ENCODE peak calls at places on chromosomes 5 and 9, in six cellular contexts. One of them, this sample, is unnamed.

GRCh38 chr9:136901516-136902258 is 15.4 kb downstream of the TRAF2 start:
- DNase-seq in HepG2: peak; percentile 88
- DNase-seq in GM12878: peak; percentile 83
- DNase-seq in K562: peak; percentile 35
- DNase-seq in endothelial cell of umbilical vein: peak; percentile 30
- DNase-seq in A549: peak; percentile 92
- DNase-seq in this sample: no peak

GRCh38 chr5:134103998-134104612 is 10.4 kb upstream of the TCF7 start:
- DNase-seq in HepG2: no peak
- DNase-seq in endothelial cell of umbilical vein: no peak
- DNase-seq in GM12878: no peak
- DNase-seq in A549: no peak
- DNase-seq in K562: no peak
- DNase-seq in this sample: no peak

GRCh38 chr9:91496351-91496750 is 72.7 kb upstream of the NFIL3 start:
- DNase-seq in K562: no peak
- DNase-seq in endothelial cell of umbilical vein: no peak
- DNase-seq in A549: no peak
- DNase-seq in GM12878: no peak
- DNase-seq in HepG2: no peak
- DNase-seq in this sample: no peak

GRCh38 chr9:32579706-32580331 is 6.9 kb upstream of the NDUFB6 start:
- DNase-seq in endothelial cell of umbilical vein: peak; percentile 67
- DNase-seq in A549: peak; percentile 59
- DNase-seq in GM12878: no peak
- DNase-seq in K562: peak; percentile 40
- DNase-seq in HepG2: peak; percentile 38
- DNase-seq in this sample: peak; percentile 79

GRCh38 chr9:87792831-87793288 is 66.9 kb downstream of the CTSL start:
- DNase-seq in GM12878: peak; percentile 36
- DNase-seq in HepG2: peak; percentile 46
- DNase-seq in A549: peak; percentile 95
- DNase-seq in K562: peak; percentile 79
- DNase-seq in endothelial cell of umbilical vein: peak; percentile 56
- DNase-seq in this sample: peak; percentile 97

GRCh38 chr5:81800797-81801196 is 49.9 kb upstream of the SSBP2 start:
- DNase-seq in HepG2: no peak
- DNase-seq in K562: no peak
- DNase-seq in GM12878: no peak
- DNase-seq in A549: no peak
- DNase-seq in endothelial cell of umbilical vein: no peak
- DNase-seq in this sample: no peak

GRCh38 chr9:108609227-108609894 is 246.4 kb downstream of the ACTL7B start:
- DNase-seq in K562: no peak
- DNase-seq in HepG2: no peak
- DNase-seq in GM12878: no peak
- DNase-seq in A549: no peak
- DNase-seq in endothelial cell of umbilical vein: no peak
- DNase-seq in this sample: no peak

GRCh38 chr9:17793713-17794622 is 215.1 kb downstream of the SH3GL2 start:
- DNase-seq in A549: peak; percentile 66
- DNase-seq in GM12878: no peak
- DNase-seq in K562: no peak
- DNase-seq in endothelial cell of umbilical vein: no peak
- DNase-seq in HepG2: peak; percentile 27
- DNase-seq in this sample: peak; percentile 40

GRCh38 chr5:84191296-84191695 is 193.4 kb downstream of the EDIL3 start:
- DNase-seq in GM12878: no peak
- DNase-seq in A549: no peak
- DNase-seq in K562: no peak
- DNase-seq in HepG2: no peak
- DNase-seq in endothelial cell of umbilical vein: no peak
- DNase-seq in this sample: no peak

GRCh38 chr9:93501406-93501805 is 48.0 kb upstream of the FAM120AOS start:
- DNase-seq in HepG2: no peak
- DNase-seq in GM12878: no peak
- DNase-seq in endothelial cell of umbilical vein: peak; percentile 58
- DNase-seq in A549: no peak
- DNase-seq in K562: no peak
- DNase-seq in this sample: no peak

GRCh38 chr9:83379045-83379444 is 159.2 kb downstream of the FRMD3 start:
- DNase-seq in A549: no peak
- DNase-seq in endothelial cell of umbilical vein: no peak
- DNase-seq in GM12878: no peak
- DNase-seq in K562: no peak
- DNase-seq in HepG2: no peak
- DNase-seq in this sample: no peak

GRCh38 chr5:78803386-78803785 is 154.8 kb upstream of the LHFPL2 start:
- DNase-seq in K562: no peak
- DNase-seq in A549: no peak
- DNase-seq in GM12878: no peak
- DNase-seq in endothelial cell of umbilical vein: no peak
- DNase-seq in HepG2: no peak
- DNase-seq in this sample: no peak

GRCh38 chr5:133925866-133926488 is 42.4 kb downstream of the C5orf15 start:
- DNase-seq in endothelial cell of umbilical vein: no peak
- DNase-seq in GM12878: no peak
- DNase-seq in A549: no peak
- DNase-seq in K562: no peak
- DNase-seq in HepG2: no peak
- DNase-seq in this sample: peak; percentile 14

GRCh38 chr5:135437796-135438560 is 9.2 kb downstream of the DCANP1 start:
- DNase-seq in K562: no peak
- DNase-seq in A549: no peak
- DNase-seq in GM12878: no peak
- DNase-seq in endothelial cell of umbilical vein: no peak
- DNase-seq in HepG2: peak; percentile 34
- DNase-seq in this sample: no peak

GRCh38 chr5:95080026-95080425 is 204.9 kb downstream of the MCTP1 start:
- DNase-seq in endothelial cell of umbilical vein: no peak
- DNase-seq in GM12878: no peak
- DNase-seq in HepG2: no peak
- DNase-seq in A549: no peak
- DNase-seq in K562: no peak
- DNase-seq in this sample: no peak

GRCh38 chr5:14144586-14145355 is 1.6 kb downstream of the TRIO start:
- DNase-seq in K562: peak; percentile 23
- DNase-seq in HepG2: no peak
- DNase-seq in GM12878: peak; percentile 76
- DNase-seq in endothelial cell of umbilical vein: peak; percentile 73
- DNase-seq in A549: peak; percentile 81
- DNase-seq in this sample: peak; percentile 67

GRCh38 chr5:13814293-13814692 is 130.2 kb downstream of the DNAH5 start:
- DNase-seq in A549: no peak
- DNase-seq in endothelial cell of umbilical vein: no peak
- DNase-seq in HepG2: no peak
- DNase-seq in K562: no peak
- DNase-seq in GM12878: no peak
- DNase-seq in this sample: no peak

GRCh38 chr9:129305246-129305645 is 127.2 kb upstream of the IER5L start:
- DNase-seq in HepG2: no peak
- DNase-seq in endothelial cell of umbilical vein: no peak
- DNase-seq in GM12878: no peak
- DNase-seq in K562: no peak
- DNase-seq in A549: no peak
- DNase-seq in this sample: no peak

GRCh38 chr5:133611357-133612020 is 852 bp downstream of the FSTL4 start:
- DNase-seq in HepG2: no peak
- DNase-seq in K562: no peak
- DNase-seq in A549: no peak
- DNase-seq in endothelial cell of umbilical vein: no peak
- DNase-seq in GM12878: no peak
- DNase-seq in this sample: no peak

GRCh38 chr9:11794984-11795383 is 898.2 kb upstream of the TYRP1 start:
- DNase-seq in GM12878: no peak
- DNase-seq in A549: no peak
- DNase-seq in HepG2: no peak
- DNase-seq in endothelial cell of umbilical vein: no peak
- DNase-seq in K562: no peak
- DNase-seq in this sample: no peak

GRCh38 chr5:109916481-109917153 is 226.9 kb downstream of the MAN2A1 start:
- DNase-seq in HepG2: no peak
- DNase-seq in K562: no peak
- DNase-seq in A549: no peak
- DNase-seq in endothelial cell of umbilical vein: no peak
- DNase-seq in GM12878: no peak
- DNase-seq in this sample: no peak

GRCh38 chr5:109920736-109921135 is 231.0 kb downstream of the MAN2A1 start:
- DNase-seq in endothelial cell of umbilical vein: no peak
- DNase-seq in A549: no peak
- DNase-seq in GM12878: no peak
- DNase-seq in K562: no peak
- DNase-seq in HepG2: no peak
- DNase-seq in this sample: no peak

GRCh38 chr5:109914906-109915305 is 225.2 kb downstream of the MAN2A1 start:
- DNase-seq in HepG2: no peak
- DNase-seq in endothelial cell of umbilical vein: no peak
- DNase-seq in GM12878: no peak
- DNase-seq in K562: no peak
- DNase-seq in A549: no peak
- DNase-seq in this sample: no peak

GRCh38 chr5:109917154-109917546 is 227.4 kb downstream of the MAN2A1 start:
- DNase-seq in K562: no peak
- DNase-seq in GM12878: no peak
- DNase-seq in endothelial cell of umbilical vein: no peak
- DNase-seq in A549: no peak
- DNase-seq in HepG2: no peak
- DNase-seq in this sample: no peak

DNA sequence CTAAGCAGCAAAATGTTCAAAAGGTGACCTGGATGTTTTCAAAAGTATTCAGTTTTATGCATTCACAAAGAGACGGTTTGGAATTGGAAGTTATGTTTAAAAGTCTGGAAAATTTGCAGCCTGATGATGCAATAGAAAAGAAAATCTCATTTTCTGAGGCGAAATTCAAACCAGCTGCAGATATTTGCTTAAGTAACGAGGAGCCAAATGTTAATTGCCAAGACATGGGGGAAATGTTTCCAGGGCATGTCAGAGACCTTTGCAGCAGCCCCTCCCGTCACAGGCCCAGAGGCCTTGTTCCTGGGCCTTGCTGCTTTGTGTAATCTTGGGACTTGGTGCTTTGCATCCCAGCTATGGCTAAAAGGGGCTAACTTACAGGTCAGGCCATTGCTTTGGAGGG is 228.2 kb downstream of the MAN2A1 start:
- DNase-seq in A549: no peak
- DNase-seq in K562: no peak
- DNase-seq in endothelial cell of umbilical vein: no peak
- DNase-seq in GM12878: no peak
- DNase-seq in HepG2: no peak
- DNase-seq in this sample: no peak
- TF ChIP-seq MYC in A549: no peak
- TF ChIP-seq MYC in K562: no peak
- TF ChIP-seq MYC in endothelial cell of umbilical vein: no peak
- TF ChIP-seq MYC in GM12878: no peak
- TF ChIP-seq MYC in HepG2: no peak
- TF ChIP-seq MYC in this sample: no peak

GRCh38 chr9:112811518-112811917 is 61.0 kb downstream of the SNX30 start:
- DNase-seq in endothelial cell of umbilical vein: no peak
- DNase-seq in K562: no peak
- DNase-seq in A549: no peak
- DNase-seq in GM12878: no peak
- DNase-seq in HepG2: no peak
- DNase-seq in this sample: no peak
- TF ChIP-seq POLR2A in endothelial cell of umbilical vein: no peak
- TF ChIP-seq POLR2A in K562: no peak
- TF ChIP-seq POLR2A in A549: no peak
- TF ChIP-seq POLR2A in GM12878: no peak
- TF ChIP-seq POLR2A in HepG2: no peak
- TF ChIP-seq POLR2A in this sample: no peak

GRCh38 chr9:128066713-128067621 is at the start of gene NAIF1:
- DNase-seq in endothelial cell of umbilical vein: peak; percentile 99
- DNase-seq in HepG2: peak; percentile 99
- DNase-seq in A549: peak; percentile 99
- DNase-seq in K562: peak; percentile 90
- DNase-seq in GM12878: peak; percentile 98
- DNase-seq in this sample: peak; percentile 99
- TF ChIP-seq CTCF in endothelial cell of umbilical vein: no peak
- TF ChIP-seq CTCF in HepG2: no peak
- TF ChIP-seq CTCF in A549: no peak
- TF ChIP-seq CTCF in K562: no peak
- TF ChIP-seq CTCF in GM12878: no peak
- TF ChIP-seq CTCF in this sample: no peak

GRCh38 chr5:172774561-172775271 is 3.7 kb upstream of the DUSP1 start:
- DNase-seq in A549: no peak
- DNase-seq in HepG2: no peak
- DNase-seq in endothelial cell of umbilical vein: no peak
- DNase-seq in K562: no peak
- DNase-seq in GM12878: no peak
- DNase-seq in this sample: no peak

GRCh38 chr5:172777381-172778222 is 6.6 kb upstream of the DUSP1 start:
- DNase-seq in A549: peak; percentile 94
- DNase-seq in GM12878: no peak
- DNase-seq in endothelial cell of umbilical vein: peak; percentile 56
- DNase-seq in HepG2: peak; percentile 90
- DNase-seq in K562: peak; percentile 69
- DNase-seq in this sample: peak; percentile 91

GRCh38 chr5:172773481-172774469 is 2.8 kb upstream of the DUSP1 start:
- DNase-seq in HepG2: no peak
- DNase-seq in K562: no peak
- DNase-seq in A549: no peak
- DNase-seq in GM12878: no peak
- DNase-seq in endothelial cell of umbilical vein: no peak
- DNase-seq in this sample: peak; percentile 25

GRCh38 chr5:172776235-172776594 is 5.2 kb upstream of the DUSP1 start:
- DNase-seq in endothelial cell of umbilical vein: no peak
- DNase-seq in A549: peak; percentile 61
- DNase-seq in HepG2: peak; percentile 94
- DNase-seq in K562: no peak
- DNase-seq in GM12878: no peak
- DNase-seq in this sample: no peak

DNA sequence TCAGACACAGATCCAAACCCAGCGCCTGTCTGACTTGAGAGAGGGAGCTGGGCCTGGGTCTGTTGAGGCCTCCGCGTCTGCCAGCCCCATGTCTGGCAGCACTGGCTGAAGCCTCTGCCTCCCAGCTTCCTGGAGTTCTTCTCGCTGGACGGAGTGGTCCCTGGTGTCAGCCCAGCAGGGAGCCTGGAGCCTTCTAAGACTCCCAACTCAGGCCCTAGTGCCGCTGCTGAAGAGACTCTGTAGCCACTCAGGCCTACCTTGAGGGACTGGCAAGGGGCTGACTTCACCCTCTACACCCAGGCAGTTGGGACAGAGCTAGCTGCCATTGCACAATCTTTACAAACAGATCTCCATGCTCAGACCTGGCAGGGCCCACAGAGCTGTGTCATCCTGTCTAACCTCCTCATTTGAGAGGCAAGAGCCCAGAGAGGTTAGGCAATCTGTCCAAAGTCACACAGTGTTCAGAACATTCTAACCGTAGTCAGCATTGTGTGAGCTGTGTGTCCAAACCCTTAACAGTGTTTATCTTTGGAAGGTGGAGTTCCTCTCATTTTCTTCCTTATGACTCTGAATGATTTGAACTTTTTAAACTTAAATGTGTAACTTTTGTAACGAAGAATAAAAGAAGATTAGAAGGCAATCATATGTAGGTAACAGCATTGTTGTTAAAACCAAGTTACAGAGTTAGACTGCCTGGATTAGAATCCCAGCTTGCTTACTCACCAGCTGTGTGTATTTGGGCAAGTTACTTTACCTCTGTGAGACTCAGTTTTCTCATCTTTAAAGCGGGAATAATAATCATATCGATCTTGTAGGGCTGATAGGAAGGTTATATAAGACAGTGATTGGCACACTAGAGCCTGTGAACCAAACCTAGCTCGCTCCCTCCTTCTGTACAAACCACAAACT is 4.6 kb upstream of the DUSP1 start:
- DNase-seq in HepG2: peak; percentile 95
- DNase-seq in K562: no peak
- DNase-seq in A549: peak; percentile 94
- DNase-seq in GM12878: no peak
- DNase-seq in endothelial cell of umbilical vein: no peak
- DNase-seq in this sample: peak; percentile 94
- TF ChIP-seq MYC in HepG2: no peak
- TF ChIP-seq MYC in K562: no peak
- TF ChIP-seq MYC in A549: no peak
- TF ChIP-seq MYC in GM12878: no peak
- TF ChIP-seq MYC in endothelial cell of umbilical vein: no peak
- TF ChIP-seq MYC in this sample: no peak